ENCODE peak calls at places on chromosomes 11 and 22, in four cellular contexts. One of them, this sample, is unnamed.

GRCh38 chr22:32796865-32797573 is 4.5 kb upstream of the TIMP3 start:
- DNase-seq in activated T-cell treated with anti-CD3 and anti-CD28 coated beads for 24 hours: peak
- DNase-seq in amygdala: peak
- DNase-seq in activated CD4-positive, alpha-beta memory T cell treated with anti-CD3 and anti-CD28 coated beads, Interleukin-2, amount 10 ng/mL, durations not matched to agents 7 days and 5 days: peak
- DNase-seq in this sample: peak

GRCh38 chr22:25021976-25022711 is 69.6 kb downstream of the KIAA1671 start:
- DNase-seq in activated CD4-positive, alpha-beta memory T cell treated with anti-CD3 and anti-CD28 coated beads, Interleukin-2, amount 10 ng/mL, durations not matched to agents 7 days and 5 days: no peak
- DNase-seq in activated T-cell treated with anti-CD3 and anti-CD28 coated beads for 24 hours: no peak
- DNase-seq in amygdala: no peak
- DNase-seq in this sample: no peak

GRCh38 chr11:8652140-8652539 is 30.3 kb downstream of the TRIM66 start:
- DNase-seq in amygdala: no peak
- DNase-seq in activated CD4-positive, alpha-beta memory T cell treated with anti-CD3 and anti-CD28 coated beads, Interleukin-2, amount 10 ng/mL, durations not matched to agents 7 days and 5 days: no peak
- DNase-seq in activated T-cell treated with anti-CD3 and anti-CD28 coated beads for 24 hours: no peak
- DNase-seq in this sample: no peak

GRCh38 chr22:50167689-50168489 is 2.6 kb upstream of the PANX2 start:
- DNase-seq in amygdala: no peak
- DNase-seq in activated T-cell treated with anti-CD3 and anti-CD28 coated beads for 24 hours: no peak
- DNase-seq in activated CD4-positive, alpha-beta memory T cell treated with anti-CD3 and anti-CD28 coated beads, Interleukin-2, amount 10 ng/mL, durations not matched to agents 7 days and 5 days: no peak
- DNase-seq in this sample: no peak

GRCh38 chr11:85809881-85810280 is 1.1 kb downstream of the SYTL2 start:
- DNase-seq in activated T-cell treated with anti-CD3 and anti-CD28 coated beads for 24 hours: no peak
- DNase-seq in amygdala: no peak
- DNase-seq in activated CD4-positive, alpha-beta memory T cell treated with anti-CD3 and anti-CD28 coated beads, Interleukin-2, amount 10 ng/mL, durations not matched to agents 7 days and 5 days: peak
- DNase-seq in this sample: no peak

GRCh38 chr11:96520939-96521338 is 131.1 kb downstream of the JRKL start:
- DNase-seq in activated T-cell treated with anti-CD3 and anti-CD28 coated beads for 24 hours: no peak
- DNase-seq in activated CD4-positive, alpha-beta memory T cell treated with anti-CD3 and anti-CD28 coated beads, Interleukin-2, amount 10 ng/mL, durations not matched to agents 7 days and 5 days: no peak
- DNase-seq in amygdala: no peak
- DNase-seq in this sample: no peak

GRCh38 chr11:119323532-119324033 is 6.7 kb upstream of the MCAM start:
- DNase-seq in activated CD4-positive, alpha-beta memory T cell treated with anti-CD3 and anti-CD28 coated beads, Interleukin-2, amount 10 ng/mL, durations not matched to agents 7 days and 5 days: peak
- DNase-seq in activated T-cell treated with anti-CD3 and anti-CD28 coated beads for 24 hours: peak
- DNase-seq in amygdala: peak
- DNase-seq in this sample: no peak

GRCh38 chr22:22519591-22519990 is 479 bp downstream of the ZNF280A start:
- DNase-seq in amygdala: no peak
- DNase-seq in activated T-cell treated with anti-CD3 and anti-CD28 coated beads for 24 hours: no peak
- DNase-seq in activated CD4-positive, alpha-beta memory T cell treated with anti-CD3 and anti-CD28 coated beads, Interleukin-2, amount 10 ng/mL, durations not matched to agents 7 days and 5 days: no peak
- DNase-seq in this sample: no peak

GRCh38 chr11:8041576-8041975 is 39.4 kb upstream of the TUB start:
- DNase-seq in activated CD4-positive, alpha-beta memory T cell treated with anti-CD3 and anti-CD28 coated beads, Interleukin-2, amount 10 ng/mL, durations not matched to agents 7 days and 5 days: no peak
- DNase-seq in amygdala: no peak
- DNase-seq in activated T-cell treated with anti-CD3 and anti-CD28 coated beads for 24 hours: no peak
- DNase-seq in this sample: no peak

GRCh38 chr11:91686700-91687099 is 537.9 kb upstream of the FAT3 start:
- DNase-seq in amygdala: no peak
- DNase-seq in activated CD4-positive, alpha-beta memory T cell treated with anti-CD3 and anti-CD28 coated beads, Interleukin-2, amount 10 ng/mL, durations not matched to agents 7 days and 5 days: no peak
- DNase-seq in activated T-cell treated with anti-CD3 and anti-CD28 coated beads for 24 hours: no peak
- DNase-seq in this sample: no peak